ENCODE peak calls at places on chromosomes 7 and 10, in eight cellular contexts. B is prostate gland; K is fibroblast of pulmonary artery; M is transverse colon; G is CD8-positive, alpha-beta T cell; E is esophagus squamous epithelium; F is pancreas; W is body of pancreas. X is an unnamed sample.

GRCh38 chr10:44818721-44819127 is 92.4 kb upstream of the TMEM72 start:
- DNase-seq in B (no peak), K (no peak), M (no peak), G (no peak), E (no peak), F (no peak), W (no peak), X (no peak)

GRCh38 chr7:127844707-127845331 is 186.4 kb downstream of the LRRC4 start:
- DNase-seq in B (peak; percentile 27), K (peak; percentile 49), M (peak; percentile 61), G (no peak), E (no peak), F (no peak), W (peak; percentile 66), X (peak; percentile 29)

GRCh38 chr7:100865971-100866720 is 1.0 kb upstream of the TRIP6 start:
- DNase-seq in B (peak; percentile 87), K (no peak), M (peak; percentile 86), G (peak; percentile 50), E (no peak), F (peak; percentile 94), W (peak; percentile 79), X (peak; percentile 71)

GRCh38 chr10:3803884-3804741 is 19.1 kb upstream of the KLF6 start:
- DNase-seq in B (no peak), K (peak; percentile 63), M (no peak), G (peak; percentile 86), E (no peak), F (no peak), W (no peak), X (no peak)

GRCh38 chr10:131107970-131108369 is 203.6 kb downstream of the TCERG1L start:
- DNase-seq in B (no peak), K (no peak), M (no peak), G (no peak), E (no peak), F (no peak), W (no peak), X (no peak)

GRCh38 chr7:42110333-42110732 is 126.7 kb downstream of the GLI3 start:
- DNase-seq in B (no peak), K (no peak), M (no peak), G (no peak), E (no peak), F (no peak), W (no peak), X (no peak)

GRCh38 chr7:386385-386784 is 96.4 kb downstream of the FOXL3 start:
- DNase-seq in B (no peak), K (no peak), M (no peak), G (no peak), E (no peak), F (no peak), W (no peak), X (no peak)

GRCh38 chr7:86991844-86992243 is 67.6 kb downstream of the ELAPOR2 start:
- DNase-seq in B (no peak), K (no peak), M (no peak), G (no peak), E (no peak), F (no peak), W (no peak), X (no peak)

GRCh38 chr7:40297741-40298311 is 163.0 kb downstream of the SUGCT start:
- DNase-seq in B (no peak), K (peak; percentile 77), M (no peak), G (no peak), E (no peak), F (no peak), W (no peak), X (no peak)

DNA sequence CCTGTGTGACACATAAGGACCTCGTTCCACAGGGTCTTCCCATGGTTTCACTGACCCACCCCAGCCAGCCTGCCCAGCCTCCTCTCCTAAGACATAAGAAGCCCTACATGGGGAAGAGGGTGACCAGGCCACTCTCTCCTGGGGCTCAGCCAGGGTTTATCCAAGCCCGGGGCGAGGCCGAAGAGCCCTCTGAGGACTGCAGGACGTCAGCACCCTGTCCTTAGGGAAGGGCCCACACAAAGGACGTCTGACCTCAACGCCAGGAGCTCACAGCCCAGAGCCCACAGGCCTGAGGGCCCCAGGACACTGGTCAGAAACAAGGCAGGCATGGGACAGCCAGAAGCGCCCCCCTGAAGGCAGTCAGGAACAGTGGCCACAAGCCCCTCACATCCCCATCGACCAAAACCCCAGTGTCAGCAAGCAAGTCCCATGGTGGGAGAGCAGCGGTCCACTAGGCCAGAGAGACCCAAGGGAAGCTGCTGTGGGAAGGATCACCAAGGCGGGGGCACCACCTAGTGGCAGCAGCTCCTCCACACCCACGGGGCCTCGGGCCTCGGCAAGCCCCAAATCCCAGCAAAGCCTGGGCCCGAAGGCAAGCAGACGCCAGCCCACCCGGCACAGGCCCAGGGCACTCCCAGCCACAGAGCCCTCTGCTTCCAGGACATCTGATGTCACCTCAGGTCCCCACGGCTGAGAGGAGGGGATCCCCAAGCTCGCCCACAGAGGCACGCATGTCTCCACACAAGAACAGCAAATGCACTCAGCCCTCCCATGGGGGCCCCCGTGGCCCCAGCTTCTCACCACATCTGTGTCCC is 23.4 kb downstream of the MAD1L1 start:
- DNase-seq in B (peak; percentile 61), K (peak; percentile 78), M (peak; percentile 59), G (peak; percentile 46), E (no peak), F (peak; percentile 74), W (peak; percentile 41), X (peak; percentile 58)
- TF ChIP-seq CTCF in B (peak; percentile 55), K (peak; percentile 84), M (peak; percentile 72), G (no peak), E (peak; percentile 65), F (peak; percentile 38), W (peak; percentile 44), X (peak; percentile 74)

GRCh38 chr7:159094919-159095915 is 49.5 kb downstream of the VIPR2 start:
- DNase-seq in B (no peak), K (no peak), M (no peak), G (no peak), E (no peak), F (no peak), W (no peak), X (no peak)
- H3K4me3 ChIP-seq in B (no peak overlapping the region), K (no peak overlapping the region), M (no peak overlapping the region), G (no peak overlapping the region), E (no peak overlapping the region), F (no peak overlapping the region), W (no peak overlapping the region), X (no peak overlapping the region)

GRCh38 chr10:107141539-107142061 is 22.9 kb downstream of the SORCS1 start:
- DNase-seq in B (no peak), K (no peak), M (no peak), G (no peak), E (no peak), F (no peak), W (no peak), X (no peak)

GRCh38 chr10:107144490-107144889 is 20.0 kb downstream of the SORCS1 start:
- DNase-seq in B (no peak), K (no peak), M (no peak), G (no peak), E (no peak), F (no peak), W (no peak), X (no peak)

GRCh38 chr10:107139237-107139636 is 25.3 kb downstream of the SORCS1 start:
- DNase-seq in B (no peak), K (no peak), M (no peak), G (no peak), E (no peak), F (no peak), W (no peak), X (no peak)
- TF ChIP-seq CTCF in B (no peak), K (no peak), M (no peak), G (no peak), E (no peak), F (no peak), W (no peak), X (no peak)

GRCh38 chr10:5661043-5661442 is 5.4 kb downstream of the ASB13 start:
- DNase-seq in B (no peak), K (no peak), M (no peak), G (no peak), E (no peak), F (no peak), W (no peak), X (no peak)
- H3K4me3 ChIP-seq in B (no peak overlapping the region), K (no peak overlapping the region), M (no peak overlapping the region), G (no peak overlapping the region), E (no peak overlapping the region), F (no peak overlapping the region), W (no peak overlapping the region), X (no peak overlapping the region)

DNA sequence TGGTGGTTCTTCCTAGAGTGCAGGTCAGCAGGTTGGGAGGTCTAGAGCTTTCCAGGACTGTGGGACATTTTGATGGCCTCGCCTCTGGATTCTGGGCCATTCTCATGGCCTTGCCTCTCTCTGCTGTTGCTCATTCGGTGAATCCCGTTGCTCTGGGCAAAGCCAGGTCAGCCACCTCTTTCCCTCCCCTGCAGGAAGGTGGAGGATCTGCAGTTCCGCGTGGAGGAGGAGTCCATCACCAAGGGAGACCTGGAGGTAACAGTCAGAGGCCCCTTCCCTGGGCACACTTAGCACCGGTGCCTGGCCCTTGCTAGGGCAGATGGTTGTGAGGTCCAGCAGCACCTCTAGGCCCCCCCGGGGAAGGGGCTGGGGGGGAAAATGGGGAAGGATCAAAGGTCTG is 74.9 kb downstream of the CLIP2 start:
- DNase-seq in B (no peak), K (no peak), M (no peak), G (no peak), E (no peak), F (no peak), W (no peak), X (no peak)
- TF ChIP-seq CTCF in B (no peak), K (peak; percentile 17), M (peak; percentile 7), G (no peak), E (no peak), F (no peak), W (no peak), X (peak; percentile 25)

GRCh38 chr7:47576909-47577255 is 5.0 kb downstream of the TNS3 start:
- DNase-seq in B (no peak), K (no peak), M (peak; percentile 35), G (no peak), E (no peak), F (no peak), W (no peak), X (no peak)
- H3K4me3 ChIP-seq in B (no peak overlapping the region), K (no peak overlapping the region), M (no peak overlapping the region), G (no peak overlapping the region), E (no peak overlapping the region), F (no peak overlapping the region), W (no peak overlapping the region), X (no peak overlapping the region)

DNA sequence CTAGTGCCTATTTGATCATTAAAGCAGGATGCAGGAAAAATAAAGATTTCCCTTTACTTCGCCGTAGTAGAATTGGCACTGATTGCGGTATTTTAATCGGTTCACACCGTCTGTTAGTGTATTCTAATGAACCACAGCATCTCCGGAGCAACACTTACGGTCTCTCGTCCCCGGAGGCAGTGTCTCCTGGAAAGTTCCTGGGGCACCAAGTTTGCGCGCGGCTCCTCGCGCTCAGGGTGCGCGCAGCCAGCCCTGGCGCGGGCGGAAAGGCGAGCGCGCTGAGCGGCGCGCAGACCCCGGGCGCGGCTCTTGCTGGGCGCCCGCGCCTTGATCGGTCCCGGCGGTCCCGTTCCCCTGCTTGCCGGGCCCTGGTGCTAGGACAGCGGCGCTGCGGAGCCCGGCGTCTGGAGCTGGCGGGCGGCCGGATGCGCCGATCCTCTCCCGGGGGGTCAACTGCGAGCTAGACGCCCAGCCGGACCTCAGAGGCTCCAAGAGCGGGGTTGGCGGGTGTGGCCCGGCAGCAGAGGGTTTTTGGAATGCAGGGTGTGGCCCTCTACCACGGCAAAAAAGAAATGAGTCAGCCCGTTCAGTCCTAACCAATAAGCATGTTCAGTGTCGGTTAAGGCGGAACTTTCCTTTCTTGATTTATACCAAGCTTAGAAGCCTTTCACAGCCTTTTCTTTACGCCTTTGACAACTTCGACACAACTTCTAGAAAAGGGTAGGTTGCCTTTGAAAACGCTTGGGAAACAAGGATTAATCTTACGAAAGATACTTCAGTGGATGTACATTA is 166.8 kb upstream of the ASAH2 start:
- DNase-seq in B (peak; percentile 21), K (peak; percentile 84), M (peak; percentile 63), G (peak; percentile 36), E (peak; percentile 19), F (peak; percentile 65), W (peak; percentile 59), X (peak; percentile 94)
- TF ChIP-seq CTCF in B (no peak), K (no peak), M (no peak), G (no peak), E (no peak), F (no peak), W (no peak), X (no peak)

GRCh38 chr7:55983537-55983936 is 19.2 kb downstream of the NIPSNAP2 start:
- DNase-seq in B (no peak), K (no peak), M (no peak), G (no peak), E (no peak), F (no peak), W (no peak), X (peak; percentile 50)
- H3K4me3 ChIP-seq in B (no peak overlapping the region), K (no peak overlapping the region), M (no peak overlapping the region), G (no peak overlapping the region), E (no peak overlapping the region), F (no peak overlapping the region), W (no peak overlapping the region), X (no peak overlapping the region)

X was measured in epithelial cell of esophagus.